ENCODE peak calls at places on chromosome 18, in eight cellular contexts. X, R, L, K, P, O, V and U are unnamed samples.

GRCh38 chr18:8329186-8329771 is 280.0 kb upstream of the RAB12 start:
- DNase-seq in K (no peak), L (peak; percentile 40), R (peak; percentile 86), X (no peak), O (no peak), V (no peak), P (no peak), U (no peak)

GRCh38 chr18:37403100-37403781 is 162.4 kb downstream of the CELF4 start:
- DNase-seq in X (peak; percentile 33), K (no peak), P (no peak), O (peak; percentile 68), V (no peak), L (peak; percentile 69), R (peak; percentile 86), U (no peak)

GRCh38 chr18:32907656-32908441 is 135.0 kb upstream of the KLHL14 start:
- DNase-seq in O (no peak), V (no peak), R (no peak), P (no peak), X (no peak), K (no peak), L (no peak), U (peak; percentile 53)

GRCh38 chr18:14912967-14913366 is 165.0 kb downstream of the ANKRD30B start:
- DNase-seq in P (no peak), L (no peak), R (no peak), X (no peak), V (no peak), K (no peak), O (no peak), U (peak; percentile 62)

GRCh38 chr18:37778417-37779165 is 213.0 kb upstream of the CELF4 start:
- DNase-seq in O (peak; percentile 82), P (peak; percentile 13), V (peak; percentile 73), X (peak; percentile 54), L (no peak), K (no peak), R (no peak), U (no peak)

GRCh38 chr18:61340148-61340547 is 6.9 kb downstream of the CDH20 start:
- DNase-seq in L (no peak), V (no peak), K (no peak), R (no peak), P (no peak), X (no peak), O (no peak), U (no peak)

GRCh38 chr18:59950215-59950944 is 50.6 kb downstream of the PMAIP1 start:
- DNase-seq in R (peak; percentile 55), L (no peak), V (no peak), P (no peak), X (peak; percentile 10), K (no peak), O (no peak), U (no peak)

GRCh38 chr18:44541159-44541558 is 139.5 kb upstream of the SETBP1 start:
- DNase-seq in X (no peak), P (no peak), R (no peak), L (no peak), O (no peak), K (no peak), V (no peak), U (no peak)

GRCh38 chr18:9333441-9334350 is 877 bp upstream of the TWSG1 start:
- DNase-seq in X (peak; percentile 13), L (peak; percentile 12), V (no peak), O (peak; percentile 84), P (no peak), R (no peak), K (peak; percentile 28), U (no peak)

GRCh38 chr18:11666831-11667230 is 22.2 kb upstream of the GNAL start:
- DNase-seq in L (no peak), K (no peak), O (no peak), R (no peak), P (no peak), V (no peak), X (no peak), U (no peak)

DNA sequence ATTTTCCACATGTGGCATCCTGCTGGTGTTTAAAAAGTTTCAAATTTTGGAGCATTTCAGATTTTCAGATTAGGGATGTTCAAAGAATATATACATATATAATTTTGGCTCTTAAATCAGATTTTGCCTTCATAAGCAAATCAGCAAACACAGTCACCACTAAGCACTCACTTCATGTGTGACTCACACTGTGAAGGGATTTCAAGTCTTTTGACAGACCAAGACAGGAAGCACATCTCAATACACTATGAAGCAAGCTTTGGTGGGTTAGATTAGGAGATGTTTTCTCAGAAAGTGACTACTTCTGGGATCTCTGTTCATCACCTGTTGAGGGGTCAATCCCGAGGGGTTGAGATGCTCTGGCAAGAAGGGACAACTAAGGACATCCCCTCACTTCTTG is 227.8 kb upstream of the RBBP8 start:
- DNase-seq in O (no peak), L (no peak), X (no peak), K (no peak), V (no peak), P (no peak), R (peak; percentile 91), U (no peak)
- H3K4me1 ChIP-seq in O (no peaks in the 10 kb centered on the region), L (no peaks in the 10 kb centered on the region), X (peaks cover 29% of the 10 kb centered on the region), K (peaks cover under 1% of the 10 kb centered on the region), V (no peaks in the 10 kb centered on the region), P (no peaks in the 10 kb centered on the region), R (peaks cover 9% of the 10 kb centered on the region), U (peaks cover 40% of the 10 kb centered on the region)

GRCh38 chr18:75391275-75392115 is 36.0 kb downstream of the SMIM21 start:
- DNase-seq in R (no peak), K (no peak), V (no peak), X (peak; percentile 10), L (no peak), P (no peak), O (no peak), U (no peak)

GRCh38 chr18:75393721-75394120 is 33.8 kb downstream of the SMIM21 start:
- DNase-seq in L (no peak), P (no peak), R (no peak), K (no peak), O (no peak), X (no peak), V (no peak), U (no peak)

GRCh38 chr18:75395137-75395536 is 32.4 kb downstream of the SMIM21 start:
- DNase-seq in L (no peak), R (no peak), O (no peak), K (no peak), X (no peak), V (no peak), P (no peak), U (no peak)

GRCh38 chr18:75390854-75391253 is 36.6 kb downstream of the SMIM21 start:
- DNase-seq in P (no peak), L (no peak), V (no peak), X (no peak), R (no peak), K (no peak), O (no peak), U (no peak)
- TF ChIP-seq POLR2A in P (no peak), L (no peak), V (no peak), X (no peak), R (no peak), K (no peak), O (no peak), U (no peak)

DNA sequence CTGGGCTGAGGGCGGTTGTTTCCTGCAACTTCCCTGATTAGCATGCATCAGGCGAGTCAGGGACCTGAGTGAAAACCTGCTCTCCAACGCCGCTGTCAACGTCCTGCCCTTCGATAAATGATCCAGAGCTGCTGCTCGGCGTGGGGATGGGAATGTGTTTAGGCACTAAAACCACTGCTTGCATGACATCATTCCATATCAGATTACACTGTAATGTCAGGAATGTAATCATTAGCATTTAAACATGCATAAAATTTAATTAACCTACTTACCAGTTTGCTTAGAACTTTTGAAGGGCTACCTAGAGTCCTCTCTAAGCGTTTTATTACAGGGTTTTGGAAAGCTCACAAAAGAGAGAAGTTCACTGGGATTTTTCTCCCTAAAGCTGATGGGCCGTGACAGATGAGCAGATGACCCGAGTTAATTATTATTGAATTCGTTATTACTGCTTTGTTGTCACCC is 685.6 kb upstream of the SALL3 start:
- DNase-seq in R (no peak), X (no peak), K (no peak), O (no peak), V (no peak), P (no peak), L (no peak), U (no peak)
- H3K4me1 ChIP-seq in R (no peaks in the 10 kb centered on the region), X (no peaks in the 10 kb centered on the region), K (peaks cover 12% of the 10 kb centered on the region), O (no peaks in the 10 kb centered on the region), V (no peaks in the 10 kb centered on the region), P (no peaks in the 10 kb centered on the region), L (no peaks in the 10 kb centered on the region), U (peaks cover 12% of the 10 kb centered on the region)

GRCh38 chr18:55549474-55550104 is 38.4 kb downstream of the TCF4 start:
- DNase-seq in P (no peak), O (no peak), L (no peak), V (no peak), K (no peak), R (no peak), X (no peak), U (no peak)

GRCh38 chr18:55551227-55551626 is 36.8 kb downstream of the TCF4 start:
- DNase-seq in L (no peak), O (no peak), R (no peak), V (no peak), K (no peak), P (no peak), X (no peak), U (no peak)

GRCh38 chr18:55557211-55557610 is 30.8 kb downstream of the TCF4 start:
- DNase-seq in V (no peak), L (no peak), O (no peak), X (no peak), K (no peak), R (no peak), P (no peak), U (no peak)

GRCh38 chr18:55555628-55556027 is 32.4 kb downstream of the TCF4 start:
- DNase-seq in R (no peak), X (no peak), P (no peak), V (no peak), L (no peak), O (no peak), K (no peak), U (no peak)

GRCh38 chr18:55552498-55553189 is 35.3 kb downstream of the TCF4 start:
- DNase-seq in R (peak; percentile 91), L (no peak), O (no peak), P (no peak), K (no peak), V (no peak), X (no peak), U (no peak)
- TF ChIP-seq POLR2A in R (peak; percentile 56), L (no peak), O (no peak), P (no peak), K (no peak), V (no peak), X (no peak), U (no peak)

GRCh38 chr18:24056506-24056905 is 42.0 kb downstream of the TTC39C start:
- DNase-seq in O (no peak), K (no peak), L (no peak), V (no peak), P (no peak), R (no peak), X (no peak), U (no peak)

GRCh38 chr18:24053211-24053610 is 38.7 kb downstream of the TTC39C start:
- DNase-seq in R (no peak), O (no peak), K (no peak), L (no peak), X (no peak), P (no peak), V (no peak), U (no peak)

GRCh38 chr18:24054130-24054529 is 39.6 kb downstream of the TTC39C start:
- DNase-seq in R (peak; percentile 47), V (no peak), O (no peak), K (no peak), X (no peak), P (no peak), L (no peak), U (no peak)

GRCh38 chr18:24055878-24056277 is 41.3 kb downstream of the TTC39C start:
- DNase-seq in V (no peak), R (peak; percentile 11), O (no peak), K (no peak), L (no peak), X (no peak), P (no peak), U (no peak)

GRCh38 chr18:24055009-24055804 is 40.7 kb downstream of the TTC39C start:
- DNase-seq in K (no peak), V (no peak), P (no peak), O (no peak), X (no peak), R (no peak), L (no peak), U (no peak)
- H3K4me1 ChIP-seq in K (peaks cover 43% of the 10 kb centered on the region), V (no peaks in the 10 kb centered on the region), P (peaks cover 16% of the 10 kb centered on the region), O (peaks cover 63% of the 10 kb centered on the region), X (peaks cover 19% of the 10 kb centered on the region), R (peaks cover 14% of the 10 kb centered on the region), L (no peaks in the 10 kb centered on the region), U (peaks cover 20% of the 10 kb centered on the region)